ENCODE peak calls at places on chromosomes 16 and 17, in eight cellular contexts. One of them, this sample, is unnamed. For H3K4me1, the result is how much of the 10 kb centered on the place peaks cover.

GRCh38 chr16:77556203-77556602 is 121.4 kb upstream of the ADAMTS18 start:
- DNase-seq in lung: no peak
- DNase-seq in ovary: no peak
- DNase-seq in PC-3: no peak
- DNase-seq in H9: peak
- DNase-seq in mammary epithelial cell: no peak
- DNase-seq in A549: no peak
- DNase-seq in left ventricle myocardium inferior: no peak
- DNase-seq in this sample: no peak

GRCh38 chr16:86499889-86500707 is 10.2 kb upstream of the FOXF1 start:
- DNase-seq in lung: no peak
- DNase-seq in ovary: no peak
- DNase-seq in PC-3: no peak
- DNase-seq in H9: peak
- DNase-seq in mammary epithelial cell: no peak
- DNase-seq in A549: no peak
- DNase-seq in left ventricle myocardium inferior: no peak
- DNase-seq in this sample: no peak

GRCh38 chr16:87657621-87658192 is 55.4 kb downstream of the JPH3 start:
- DNase-seq in lung: no peak
- DNase-seq in ovary: no peak
- DNase-seq in PC-3: peak
- DNase-seq in H9: peak
- DNase-seq in mammary epithelial cell: peak
- DNase-seq in A549: no peak
- DNase-seq in left ventricle myocardium inferior: no peak
- DNase-seq in this sample: peak

GRCh38 chr17:50210249-50211225 is 9.1 kb upstream of the COL1A1 start:
- DNase-seq in lung: no peak
- DNase-seq in ovary: peak
- DNase-seq in PC-3: peak
- DNase-seq in H9: peak
- DNase-seq in mammary epithelial cell: peak
- DNase-seq in A549: peak
- DNase-seq in left ventricle myocardium inferior: peak
- DNase-seq in this sample: peak

GRCh38 chr16:87762071-87762571 is 3.7 kb downstream of the KLHDC4 start:
- DNase-seq in lung: no peak
- DNase-seq in ovary: no peak
- DNase-seq in PC-3: no peak
- DNase-seq in H9: no peak
- DNase-seq in mammary epithelial cell: no peak
- DNase-seq in A549: no peak
- DNase-seq in left ventricle myocardium inferior: no peak
- DNase-seq in this sample: no peak

GRCh38 chr17:8709006-8709405 is 35.6 kb downstream of the CCDC42 start:
- DNase-seq in lung: no peak
- DNase-seq in ovary: no peak
- DNase-seq in PC-3: no peak
- DNase-seq in H9: peak
- DNase-seq in mammary epithelial cell: no peak
- DNase-seq in A549: no peak
- DNase-seq in left ventricle myocardium inferior: no peak
- DNase-seq in this sample: no peak

GRCh38 chr17:49494937-49495841 is at the start of gene NGFR:
- DNase-seq in lung: no peak
- DNase-seq in ovary: peak
- DNase-seq in PC-3: peak
- DNase-seq in H9: peak
- DNase-seq in mammary epithelial cell: peak
- DNase-seq in A549: peak
- DNase-seq in left ventricle myocardium inferior: peak
- DNase-seq in this sample: peak

GRCh38 chr16:84806256-84806889 is 13.4 kb upstream of the CRISPLD2 start:
- DNase-seq in lung: no peak
- DNase-seq in ovary: no peak
- DNase-seq in PC-3: peak
- DNase-seq in H9: no peak
- DNase-seq in mammary epithelial cell: no peak
- DNase-seq in A549: peak
- DNase-seq in left ventricle myocardium inferior: peak
- DNase-seq in this sample: peak

GRCh38 chr16:48531011-48531962 is 78.7 kb downstream of the N4BP1 start:
- DNase-seq in lung: no peak
- DNase-seq in ovary: peak
- DNase-seq in PC-3: no peak
- DNase-seq in H9: peak
- DNase-seq in mammary epithelial cell: no peak
- DNase-seq in A549: no peak
- DNase-seq in left ventricle myocardium inferior: peak
- DNase-seq in this sample: peak

GRCh38 chr17:32486701-32487459 is at the start of gene CDK5R1:
- DNase-seq in lung: peak
- DNase-seq in ovary: peak
- DNase-seq in PC-3: peak
- DNase-seq in H9: peak
- DNase-seq in mammary epithelial cell: peak
- DNase-seq in A549: peak
- DNase-seq in left ventricle myocardium inferior: peak
- DNase-seq in this sample: peak

GRCh38 chr17:40065771-40066510 is 3.2 kb downstream of the THRA start:
- DNase-seq in lung: no peak
- DNase-seq in ovary: no peak
- DNase-seq in PC-3: no peak
- DNase-seq in H9: peak
- DNase-seq in mammary epithelial cell: no peak
- DNase-seq in A549: no peak
- DNase-seq in left ventricle myocardium inferior: no peak
- DNase-seq in this sample: no peak

GRCh38 chr17:66523378-66524174 is 221.2 kb downstream of the PRKCA start:
- DNase-seq in lung: no peak
- DNase-seq in ovary: no peak
- DNase-seq in PC-3: no peak
- DNase-seq in H9: no peak
- DNase-seq in mammary epithelial cell: no peak
- DNase-seq in A549: no peak
- DNase-seq in left ventricle myocardium inferior: no peak
- DNase-seq in this sample: no peak

GRCh38 chr16:70804153-70804728 is 3.3 kb upstream of the VAC14 start:
- DNase-seq in lung: no peak
- DNase-seq in ovary: no peak
- DNase-seq in PC-3: peak
- DNase-seq in H9: no peak
- DNase-seq in mammary epithelial cell: peak
- DNase-seq in A549: no peak
- DNase-seq in left ventricle myocardium inferior: no peak
- DNase-seq in this sample: no peak

GRCh38 chr16:48129926-48130325 is 25.9 kb downstream of the ABCC12 start:
- DNase-seq in lung: no peak
- DNase-seq in ovary: no peak
- DNase-seq in PC-3: peak
- DNase-seq in H9: no peak
- DNase-seq in mammary epithelial cell: no peak
- DNase-seq in A549: no peak
- DNase-seq in left ventricle myocardium inferior: no peak
- DNase-seq in this sample: no peak

GRCh38 chr16:55490301-55490700 is 11.3 kb downstream of the MMP2 start:
- DNase-seq in lung: no peak
- DNase-seq in ovary: no peak
- DNase-seq in PC-3: no peak
- DNase-seq in H9: no peak
- DNase-seq in mammary epithelial cell: no peak
- DNase-seq in A549: no peak
- DNase-seq in left ventricle myocardium inferior: no peak
- DNase-seq in this sample: no peak

GRCh38 chr17:53765129-53765528 is 57.6 kb upstream of the KIF2B start:
- DNase-seq in lung: no peak
- DNase-seq in ovary: no peak
- DNase-seq in PC-3: no peak
- DNase-seq in H9: no peak
- DNase-seq in mammary epithelial cell: no peak
- DNase-seq in A549: no peak
- DNase-seq in left ventricle myocardium inferior: no peak
- DNase-seq in this sample: no peak

GRCh38 chr17:80413771-80414507 is 1.0 kb upstream of the ENDOV start:
- DNase-seq in lung: no peak
- DNase-seq in ovary: no peak
- DNase-seq in PC-3: peak
- DNase-seq in H9: no peak
- DNase-seq in mammary epithelial cell: peak
- DNase-seq in A549: no peak
- DNase-seq in left ventricle myocardium inferior: no peak
- DNase-seq in this sample: no peak

DNA sequence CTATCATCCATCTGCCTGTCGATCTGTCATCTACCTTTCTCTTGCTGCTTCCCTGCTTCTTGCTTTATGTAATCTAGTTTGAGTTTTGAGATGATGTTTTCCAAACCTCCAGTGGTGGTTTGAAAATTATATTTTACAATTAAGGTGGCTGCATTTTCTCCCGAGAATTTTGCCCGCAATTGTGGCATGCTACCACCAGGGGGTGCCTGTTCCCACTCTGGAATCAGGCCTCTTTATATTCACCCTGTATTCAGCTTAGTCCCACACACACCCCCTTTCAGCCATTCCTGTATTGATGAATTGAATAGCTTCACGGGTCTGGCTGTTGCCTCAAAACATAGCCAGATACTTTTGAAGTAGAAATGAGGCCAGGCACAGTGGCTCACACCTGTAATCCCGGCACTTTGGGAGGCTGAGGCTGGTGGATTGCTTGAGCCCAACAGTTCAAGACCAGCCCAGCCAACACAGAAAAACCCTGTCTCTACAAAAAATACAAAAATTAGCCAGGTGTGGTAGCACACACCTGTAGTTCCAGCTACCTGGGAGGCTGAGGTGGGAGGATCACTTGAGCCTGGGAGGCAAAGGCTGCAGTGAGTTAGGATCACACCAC is 3.2 kb downstream of the PRSS22 start:
- DNase-seq in lung: no peak
- DNase-seq in ovary: no peak
- DNase-seq in PC-3: peak
- DNase-seq in H9: no peak
- DNase-seq in mammary epithelial cell: no peak
- DNase-seq in A549: no peak
- DNase-seq in left ventricle myocardium inferior: no peak
- DNase-seq in this sample: no peak
- TF ChIP-seq CTCF in lung: no peak
- TF ChIP-seq CTCF in ovary: no peak
- TF ChIP-seq CTCF in PC-3: peak
- TF ChIP-seq CTCF in H9: peak
- TF ChIP-seq CTCF in mammary epithelial cell: peak
- TF ChIP-seq CTCF in A549: peak
- TF ChIP-seq CTCF in left ventricle myocardium inferior: peak
- TF ChIP-seq CTCF in this sample: peak

DNA sequence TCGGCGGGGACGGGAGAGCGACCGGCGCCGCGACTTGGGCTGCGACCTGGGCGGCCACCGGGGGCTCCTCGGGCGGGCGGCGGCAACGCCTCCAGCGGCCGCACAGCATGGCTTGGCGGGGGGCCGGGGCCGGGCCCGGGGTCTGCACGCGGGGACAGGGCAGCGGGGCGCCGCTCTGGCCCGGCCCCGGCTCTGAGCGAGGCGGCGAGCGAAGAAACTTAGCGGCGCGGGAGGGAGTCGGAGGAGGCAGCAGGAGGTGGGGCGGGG is at the start of gene PLCD3:
- DNase-seq in lung: no peak
- DNase-seq in ovary: no peak
- DNase-seq in PC-3: no peak
- DNase-seq in H9: no peak
- DNase-seq in mammary epithelial cell: no peak
- DNase-seq in A549: no peak
- DNase-seq in left ventricle myocardium inferior: peak
- DNase-seq in this sample: no peak
- H3K4me1 ChIP-seq in lung: under half
- H3K4me1 ChIP-seq in ovary: under half
- H3K4me1 ChIP-seq in PC-3: half or more
- H3K4me1 ChIP-seq in H9: under half
- H3K4me1 ChIP-seq in mammary epithelial cell: half or more
- H3K4me1 ChIP-seq in A549: half or more
- H3K4me1 ChIP-seq in left ventricle myocardium inferior: half or more
- H3K4me1 ChIP-seq in this sample: half or more

GRCh38 chr17:27038676-27039075 is 255.2 kb upstream of the WSB1 start:
- DNase-seq in lung: no peak
- DNase-seq in ovary: no peak
- DNase-seq in PC-3: peak
- DNase-seq in H9: no peak
- DNase-seq in mammary epithelial cell: no peak
- DNase-seq in A549: no peak
- DNase-seq in left ventricle myocardium inferior: no peak
- DNase-seq in this sample: peak
- TF ChIP-seq CTCF in lung: no peak
- TF ChIP-seq CTCF in ovary: no peak
- TF ChIP-seq CTCF in PC-3: peak
- TF ChIP-seq CTCF in H9: no peak
- TF ChIP-seq CTCF in mammary epithelial cell: no peak
- TF ChIP-seq CTCF in A549: peak
- TF ChIP-seq CTCF in left ventricle myocardium inferior: no peak
- TF ChIP-seq CTCF in this sample: peak

GRCh38 chr17:57601328-57601727 is 143.8 kb downstream of the CCDC182 start:
- DNase-seq in lung: no peak
- DNase-seq in ovary: no peak
- DNase-seq in PC-3: no peak
- DNase-seq in H9: no peak
- DNase-seq in mammary epithelial cell: no peak
- DNase-seq in A549: no peak
- DNase-seq in left ventricle myocardium inferior: no peak
- DNase-seq in this sample: no peak

GRCh38 chr17:57602896-57603295 is 142.2 kb downstream of the CCDC182 start:
- DNase-seq in lung: no peak
- DNase-seq in ovary: no peak
- DNase-seq in PC-3: no peak
- DNase-seq in H9: no peak
- DNase-seq in mammary epithelial cell: no peak
- DNase-seq in A549: no peak
- DNase-seq in left ventricle myocardium inferior: no peak
- DNase-seq in this sample: no peak

GRCh38 chr17:57597531-57598453 is 147.3 kb downstream of the CCDC182 start:
- DNase-seq in lung: peak
- DNase-seq in ovary: peak
- DNase-seq in PC-3: peak
- DNase-seq in H9: peak
- DNase-seq in mammary epithelial cell: peak
- DNase-seq in A549: peak
- DNase-seq in left ventricle myocardium inferior: peak
- DNase-seq in this sample: peak

GRCh38 chr17:57599271-57600045 is 145.6 kb downstream of the CCDC182 start:
- DNase-seq in lung: no peak
- DNase-seq in ovary: no peak
- DNase-seq in PC-3: no peak
- DNase-seq in H9: no peak
- DNase-seq in mammary epithelial cell: no peak
- DNase-seq in A549: no peak
- DNase-seq in left ventricle myocardium inferior: no peak
- DNase-seq in this sample: no peak

DNA sequence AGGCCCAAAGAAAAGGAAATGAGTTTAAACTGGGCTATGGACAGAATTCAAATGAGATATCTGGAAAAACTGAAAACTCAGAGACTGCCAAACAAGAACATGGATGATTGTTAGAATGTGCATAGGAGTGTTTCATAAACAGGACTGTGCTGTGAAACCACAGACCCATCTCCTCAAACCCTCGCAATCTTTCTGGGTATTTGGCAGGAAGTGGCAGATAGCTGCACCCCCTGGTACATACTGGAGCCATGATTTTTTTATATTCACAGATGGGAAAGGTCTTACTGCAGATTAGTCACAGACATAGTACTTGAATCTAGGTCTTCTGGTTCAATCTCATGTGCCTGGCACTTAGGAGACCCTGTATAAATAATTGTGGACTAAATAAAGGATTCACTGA is 145.0 kb downstream of the CCDC182 start:
- DNase-seq in lung: no peak
- DNase-seq in ovary: no peak
- DNase-seq in PC-3: no peak
- DNase-seq in H9: no peak
- DNase-seq in mammary epithelial cell: no peak
- DNase-seq in A549: no peak
- DNase-seq in left ventricle myocardium inferior: no peak
- DNase-seq in this sample: no peak
- H3K4me1 ChIP-seq in lung: under half
- H3K4me1 ChIP-seq in ovary: under half
- H3K4me1 ChIP-seq in PC-3: under half
- H3K4me1 ChIP-seq in H9: under half
- H3K4me1 ChIP-seq in mammary epithelial cell: under half
- H3K4me1 ChIP-seq in A549: under half
- H3K4me1 ChIP-seq in left ventricle myocardium inferior: under half
- H3K4me1 ChIP-seq in this sample: under half

This sample was measured in testis.